ENCODE peak calls at places on chromosomes 11 and 22, in seven cellular contexts. One of them, this sample, is unnamed.

GRCh38 chr11:110989734-110990133 is 255.8 kb upstream of the POU2AF2 start:
- DNase-seq in ovary: no peak
- DNase-seq in CD8-positive, alpha-beta T cell: no peak
- DNase-seq in lower lobe of right lung: no peak
- DNase-seq in NB4: peak
- DNase-seq in neural progenitor cell: no peak
- DNase-seq in AG10803: peak
- DNase-seq in this sample: no peak

GRCh38 chr11:1737080-1737757 is 13.2 kb downstream of the IFITM10 start:
- DNase-seq in ovary: no peak
- DNase-seq in CD8-positive, alpha-beta T cell: no peak
- DNase-seq in lower lobe of right lung: no peak
- DNase-seq in NB4: no peak
- DNase-seq in neural progenitor cell: no peak
- DNase-seq in AG10803: no peak
- DNase-seq in this sample: no peak

GRCh38 chr11:118106789-118107335 is 20.1 kb upstream of the SMIM35 start:
- DNase-seq in ovary: no peak
- DNase-seq in CD8-positive, alpha-beta T cell: no peak
- DNase-seq in lower lobe of right lung: no peak
- DNase-seq in NB4: no peak
- DNase-seq in neural progenitor cell: no peak
- DNase-seq in AG10803: peak
- DNase-seq in this sample: no peak

GRCh38 chr11:35270342-35270741 is 131.4 kb downstream of the CD44 start:
- DNase-seq in ovary: no peak
- DNase-seq in CD8-positive, alpha-beta T cell: no peak
- DNase-seq in lower lobe of right lung: no peak
- DNase-seq in NB4: no peak
- DNase-seq in neural progenitor cell: no peak
- DNase-seq in AG10803: no peak
- DNase-seq in this sample: no peak

GRCh38 chr11:104795511-104796213 is 102.6 kb downstream of the CASP12 start:
- DNase-seq in ovary: no peak
- DNase-seq in CD8-positive, alpha-beta T cell: no peak
- DNase-seq in lower lobe of right lung: no peak
- DNase-seq in NB4: no peak
- DNase-seq in neural progenitor cell: no peak
- DNase-seq in AG10803: no peak
- DNase-seq in this sample: no peak

GRCh38 chr22:44698531-44699421 is 3.2 kb upstream of the PRR5 start:
- DNase-seq in ovary: peak
- DNase-seq in CD8-positive, alpha-beta T cell: peak
- DNase-seq in lower lobe of right lung: no peak
- DNase-seq in NB4: no peak
- DNase-seq in neural progenitor cell: peak
- DNase-seq in AG10803: peak
- DNase-seq in this sample: no peak

GRCh38 chr22:17303840-17304779 is 65.2 kb upstream of the CECR2 start:
- DNase-seq in ovary: no peak
- DNase-seq in CD8-positive, alpha-beta T cell: peak
- DNase-seq in lower lobe of right lung: no peak
- DNase-seq in NB4: peak
- DNase-seq in neural progenitor cell: no peak
- DNase-seq in AG10803: no peak
- DNase-seq in this sample: peak

GRCh38 chr11:47394322-47395224 is 13.8 kb upstream of the SLC39A13 start:
- DNase-seq in ovary: no peak
- DNase-seq in CD8-positive, alpha-beta T cell: peak
- DNase-seq in lower lobe of right lung: peak
- DNase-seq in NB4: peak
- DNase-seq in neural progenitor cell: peak
- DNase-seq in AG10803: no peak
- DNase-seq in this sample: peak

GRCh38 chr11:71451596-71452353 is 1.2 kb upstream of the NADSYN1 start:
- DNase-seq in ovary: no peak
- DNase-seq in CD8-positive, alpha-beta T cell: no peak
- DNase-seq in lower lobe of right lung: no peak
- DNase-seq in NB4: peak
- DNase-seq in neural progenitor cell: peak
- DNase-seq in AG10803: no peak
- DNase-seq in this sample: peak

GRCh38 chr11:74288161-74288560 is 23.3 kb downstream of the P4HA3 start:
- DNase-seq in ovary: no peak
- DNase-seq in CD8-positive, alpha-beta T cell: no peak
- DNase-seq in lower lobe of right lung: no peak
- DNase-seq in NB4: peak
- DNase-seq in neural progenitor cell: no peak
- DNase-seq in AG10803: peak
- DNase-seq in this sample: no peak

GRCh38 chr11:114073506-114074381 is 14.2 kb downstream of the ZBTB16 start:
- DNase-seq in ovary: no peak
- DNase-seq in CD8-positive, alpha-beta T cell: peak
- DNase-seq in lower lobe of right lung: no peak
- DNase-seq in NB4: peak
- DNase-seq in neural progenitor cell: peak
- DNase-seq in AG10803: no peak
- DNase-seq in this sample: no peak

GRCh38 chr11:104337273-104337672 is 173.3 kb upstream of the PDGFD start:
- DNase-seq in ovary: no peak
- DNase-seq in CD8-positive, alpha-beta T cell: no peak
- DNase-seq in lower lobe of right lung: no peak
- DNase-seq in NB4: no peak
- DNase-seq in neural progenitor cell: no peak
- DNase-seq in AG10803: no peak
- DNase-seq in this sample: no peak

GRCh38 chr11:134393638-134394037 is 18.4 kb downstream of the B3GAT1 start:
- DNase-seq in ovary: no peak
- DNase-seq in CD8-positive, alpha-beta T cell: no peak
- DNase-seq in lower lobe of right lung: no peak
- DNase-seq in NB4: peak
- DNase-seq in neural progenitor cell: peak
- DNase-seq in AG10803: no peak
- DNase-seq in this sample: no peak

GRCh38 chr11:45246241-45246640 is 39.9 kb downstream of the SYT13 start:
- DNase-seq in ovary: no peak
- DNase-seq in CD8-positive, alpha-beta T cell: no peak
- DNase-seq in lower lobe of right lung: no peak
- DNase-seq in NB4: no peak
- DNase-seq in neural progenitor cell: no peak
- DNase-seq in AG10803: no peak
- DNase-seq in this sample: no peak

GRCh38 chr11:45245237-45246045 is 40.7 kb downstream of the SYT13 start:
- DNase-seq in ovary: no peak
- DNase-seq in CD8-positive, alpha-beta T cell: no peak
- DNase-seq in lower lobe of right lung: no peak
- DNase-seq in NB4: no peak
- DNase-seq in neural progenitor cell: no peak
- DNase-seq in AG10803: no peak
- DNase-seq in this sample: no peak

GRCh38 chr11:45247433-45247832 is 38.7 kb downstream of the SYT13 start:
- DNase-seq in ovary: no peak
- DNase-seq in CD8-positive, alpha-beta T cell: no peak
- DNase-seq in lower lobe of right lung: no peak
- DNase-seq in NB4: no peak
- DNase-seq in neural progenitor cell: no peak
- DNase-seq in AG10803: peak
- DNase-seq in this sample: no peak

GRCh38 chr11:45250035-45250693 is 36.0 kb downstream of the SYT13 start:
- DNase-seq in ovary: no peak
- DNase-seq in CD8-positive, alpha-beta T cell: no peak
- DNase-seq in lower lobe of right lung: no peak
- DNase-seq in NB4: no peak
- DNase-seq in neural progenitor cell: no peak
- DNase-seq in AG10803: no peak
- DNase-seq in this sample: peak

DNA sequence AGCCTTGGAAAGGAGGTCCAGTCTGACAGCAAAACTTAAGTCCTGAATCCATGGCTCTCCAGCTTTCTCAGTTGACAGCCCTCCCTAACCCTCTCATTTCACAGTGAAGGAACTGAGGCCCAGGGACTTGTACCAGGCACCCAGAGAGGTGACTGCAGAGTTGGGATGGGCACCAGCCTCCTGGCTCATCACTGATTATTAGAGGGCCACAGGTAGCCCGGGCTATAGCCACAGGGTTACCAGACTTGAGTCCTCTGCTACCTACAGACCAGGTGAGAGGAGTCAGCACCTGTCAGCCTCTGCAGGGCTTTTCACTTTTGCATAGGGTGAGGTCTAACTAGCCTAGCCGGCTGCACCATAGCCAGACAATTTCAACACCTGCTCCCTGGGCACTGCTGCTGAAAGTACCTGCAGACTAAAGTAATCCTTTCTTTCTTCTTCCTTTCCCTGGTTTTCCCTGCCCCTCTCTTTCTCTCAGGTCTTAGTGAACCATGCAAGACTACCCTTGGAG is 37.6 kb downstream of the SYT13 start:
- DNase-seq in ovary: no peak
- DNase-seq in CD8-positive, alpha-beta T cell: no peak
- DNase-seq in lower lobe of right lung: no peak
- DNase-seq in NB4: no peak
- DNase-seq in neural progenitor cell: no peak
- DNase-seq in AG10803: no peak
- DNase-seq in this sample: no peak
- H3K4me3 ChIP-seq in ovary: no peak
- H3K4me3 ChIP-seq in CD8-positive, alpha-beta T cell: no peak
- H3K4me3 ChIP-seq in lower lobe of right lung: no peak
- H3K4me3 ChIP-seq in NB4: no peak
- H3K4me3 ChIP-seq in neural progenitor cell: no peak
- H3K4me3 ChIP-seq in AG10803: no peak
- H3K4me3 ChIP-seq in this sample: no peak

GRCh38 chr11:128247235-128247594 is 340.1 kb downstream of the ETS1 start:
- DNase-seq in ovary: no peak
- DNase-seq in CD8-positive, alpha-beta T cell: no peak
- DNase-seq in lower lobe of right lung: no peak
- DNase-seq in NB4: no peak
- DNase-seq in neural progenitor cell: no peak
- DNase-seq in AG10803: peak
- DNase-seq in this sample: no peak

GRCh38 chr11:128250482-128250881 is 336.9 kb downstream of the ETS1 start:
- DNase-seq in ovary: no peak
- DNase-seq in CD8-positive, alpha-beta T cell: no peak
- DNase-seq in lower lobe of right lung: no peak
- DNase-seq in NB4: no peak
- DNase-seq in neural progenitor cell: no peak
- DNase-seq in AG10803: no peak
- DNase-seq in this sample: no peak

GRCh38 chr11:128246364-128247234 is 340.8 kb downstream of the ETS1 start:
- DNase-seq in ovary: peak
- DNase-seq in CD8-positive, alpha-beta T cell: no peak
- DNase-seq in lower lobe of right lung: no peak
- DNase-seq in NB4: no peak
- DNase-seq in neural progenitor cell: peak
- DNase-seq in AG10803: peak
- DNase-seq in this sample: no peak

GRCh38 chr11:128251140-128251539 is 336.2 kb downstream of the ETS1 start:
- DNase-seq in ovary: no peak
- DNase-seq in CD8-positive, alpha-beta T cell: no peak
- DNase-seq in lower lobe of right lung: no peak
- DNase-seq in NB4: no peak
- DNase-seq in neural progenitor cell: no peak
- DNase-seq in AG10803: peak
- DNase-seq in this sample: no peak
- TF ChIP-seq CTCF in ovary: no peak
- TF ChIP-seq CTCF in CD8-positive, alpha-beta T cell: no peak
- TF ChIP-seq CTCF in lower lobe of right lung: no peak
- TF ChIP-seq CTCF in NB4: no peak
- TF ChIP-seq CTCF in neural progenitor cell: no peak
- TF ChIP-seq CTCF in AG10803: no peak
- TF ChIP-seq CTCF in this sample: no peak

GRCh38 chr22:38071421-38072321 is 12.3 kb downstream of the SLC16A8 start:
- DNase-seq in ovary: no peak
- DNase-seq in CD8-positive, alpha-beta T cell: no peak
- DNase-seq in lower lobe of right lung: peak
- DNase-seq in NB4: no peak
- DNase-seq in neural progenitor cell: no peak
- DNase-seq in AG10803: no peak
- DNase-seq in this sample: no peak

GRCh38 chr22:38067771-38068360 is 10.7 kb downstream of the PICK1 start:
- DNase-seq in ovary: no peak
- DNase-seq in CD8-positive, alpha-beta T cell: no peak
- DNase-seq in lower lobe of right lung: no peak
- DNase-seq in NB4: peak
- DNase-seq in neural progenitor cell: no peak
- DNase-seq in AG10803: no peak
- DNase-seq in this sample: no peak

GRCh38 chr22:38068641-38069371 is 11.6 kb downstream of the PICK1 start:
- DNase-seq in ovary: peak
- DNase-seq in CD8-positive, alpha-beta T cell: no peak
- DNase-seq in lower lobe of right lung: no peak
- DNase-seq in NB4: no peak
- DNase-seq in neural progenitor cell: no peak
- DNase-seq in AG10803: no peak
- DNase-seq in this sample: no peak

GRCh38 chr22:38070250-38070921 is 13.2 kb downstream of the PICK1 start:
- DNase-seq in ovary: no peak
- DNase-seq in CD8-positive, alpha-beta T cell: no peak
- DNase-seq in lower lobe of right lung: no peak
- DNase-seq in NB4: no peak
- DNase-seq in neural progenitor cell: no peak
- DNase-seq in AG10803: no peak
- DNase-seq in this sample: no peak

DNA sequence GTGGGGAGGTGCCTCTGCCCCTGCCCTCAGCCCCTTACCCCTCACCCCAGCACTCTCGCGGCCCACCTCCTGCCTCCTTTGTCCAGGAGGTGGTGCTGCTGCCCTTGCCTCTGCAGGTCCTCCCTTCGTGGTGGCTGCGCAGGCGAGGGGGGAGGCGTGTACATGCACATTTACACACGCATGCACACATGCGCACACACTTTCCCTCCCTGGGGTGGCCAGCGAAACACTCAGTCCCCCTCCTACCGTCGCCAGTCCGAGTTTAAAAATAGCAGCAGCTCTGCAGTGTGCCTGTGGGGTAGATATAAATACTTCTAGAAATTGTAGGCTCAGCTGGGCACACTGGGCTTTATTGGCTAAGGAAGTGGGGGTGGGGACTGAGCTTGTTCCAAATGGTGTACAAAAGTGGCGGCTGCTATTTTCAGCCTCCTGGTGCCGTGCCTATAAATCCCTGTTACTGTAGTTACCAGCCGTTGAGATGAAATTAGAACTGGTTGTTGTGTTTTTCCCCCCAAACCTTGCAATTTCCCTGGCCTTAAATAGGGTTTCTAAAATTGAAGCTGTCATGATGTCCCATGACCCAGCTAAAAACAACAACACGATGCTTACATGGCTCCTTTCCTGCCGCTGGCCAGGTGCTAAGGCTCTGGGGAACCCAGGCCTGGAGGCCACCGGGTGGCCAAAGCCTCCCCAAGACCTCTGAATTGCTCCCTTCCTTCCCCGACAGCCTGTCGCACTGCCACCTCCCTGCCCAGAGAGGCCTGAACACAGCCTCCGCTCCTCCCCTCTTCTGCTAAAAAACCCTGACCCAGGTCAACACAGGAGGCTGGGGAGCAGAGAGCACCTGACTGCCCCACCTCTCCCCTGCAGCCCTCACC is 12.4 kb downstream of the PICK1 start:
- DNase-seq in ovary: peak
- DNase-seq in CD8-positive, alpha-beta T cell: no peak
- DNase-seq in lower lobe of right lung: no peak
- DNase-seq in NB4: peak
- DNase-seq in neural progenitor cell: peak
- DNase-seq in AG10803: peak
- DNase-seq in this sample: no peak
- H3K4me3 ChIP-seq in ovary: no peak
- H3K4me3 ChIP-seq in CD8-positive, alpha-beta T cell: no peak
- H3K4me3 ChIP-seq in lower lobe of right lung: no peak
- H3K4me3 ChIP-seq in NB4: no peak
- H3K4me3 ChIP-seq in neural progenitor cell: no peak
- H3K4me3 ChIP-seq in AG10803: no peak
- H3K4me3 ChIP-seq in this sample: no peak

GRCh38 chr11:93741094-93741881 is at the start of the genes C11orf54 and TAF1D:
- DNase-seq in ovary: peak
- DNase-seq in CD8-positive, alpha-beta T cell: peak
- DNase-seq in lower lobe of right lung: peak
- DNase-seq in NB4: peak
- DNase-seq in neural progenitor cell: peak
- DNase-seq in AG10803: peak
- DNase-seq in this sample: peak
- TF ChIP-seq CTCF in ovary: no peak
- TF ChIP-seq CTCF in CD8-positive, alpha-beta T cell: no peak
- TF ChIP-seq CTCF in lower lobe of right lung: peak
- TF ChIP-seq CTCF in NB4: no peak
- TF ChIP-seq CTCF in neural progenitor cell: no peak
- TF ChIP-seq CTCF in AG10803: no peak
- TF ChIP-seq CTCF in this sample: no peak